ENCODE peak calls at places on chromosomes 5 and 9, in eight cellular contexts. One of them, this sample, is unnamed.

GRCh38 chr5:107365355-107366109 is 305.2 kb downstream of the EFNA5 start:
- DNase-seq in A549: peak; percentile 79
- DNase-seq in ovary: no peak
- DNase-seq in suprapubic skin: no peak
- DNase-seq in upper lobe of left lung: no peak
- DNase-seq in sigmoid colon: no peak
- DNase-seq in HepG2: no peak
- DNase-seq in H1: no peak
- DNase-seq in this sample: no peak

GRCh38 chr5:151694035-151694485 is 7.3 kb upstream of the SPARC start:
- DNase-seq in A549: peak; percentile 16
- DNase-seq in ovary: no peak
- DNase-seq in suprapubic skin: no peak
- DNase-seq in upper lobe of left lung: no peak
- DNase-seq in sigmoid colon: no peak
- DNase-seq in HepG2: peak; percentile 97
- DNase-seq in H1: no peak
- DNase-seq in this sample: no peak

GRCh38 chr5:150780180-150780692 is 1.7 kb downstream of the SMIM3 start:
- DNase-seq in A549: no peak
- DNase-seq in ovary: no peak
- DNase-seq in suprapubic skin: no peak
- DNase-seq in upper lobe of left lung: peak; percentile 61
- DNase-seq in sigmoid colon: peak; percentile 90
- DNase-seq in HepG2: no peak
- DNase-seq in H1: no peak
- DNase-seq in this sample: no peak

GRCh38 chr9:133119039-133119438 is 2.0 kb downstream of the RALGDS start:
- DNase-seq in A549: no peak
- DNase-seq in ovary: no peak
- DNase-seq in suprapubic skin: peak; percentile 87
- DNase-seq in upper lobe of left lung: no peak
- DNase-seq in sigmoid colon: peak; percentile 84
- DNase-seq in HepG2: no peak
- DNase-seq in H1: no peak
- DNase-seq in this sample: no peak

GRCh38 chr9:71098801-71099200 is 22.6 kb downstream of the TRPM3 start:
- DNase-seq in A549: no peak
- DNase-seq in ovary: no peak
- DNase-seq in suprapubic skin: no peak
- DNase-seq in upper lobe of left lung: no peak
- DNase-seq in sigmoid colon: no peak
- DNase-seq in HepG2: no peak
- DNase-seq in H1: no peak
- DNase-seq in this sample: no peak

GRCh38 chr5:56359809-56360685 is 126.9 kb upstream of the ANKRD55 start:
- DNase-seq in A549: no peak
- DNase-seq in ovary: no peak
- DNase-seq in suprapubic skin: no peak
- DNase-seq in upper lobe of left lung: no peak
- DNase-seq in sigmoid colon: no peak
- DNase-seq in HepG2: peak; percentile 35
- DNase-seq in H1: no peak
- DNase-seq in this sample: no peak

GRCh38 chr5:160467555-160468418 is 46.1 kb downstream of the PTTG1 start:
- DNase-seq in A549: peak; percentile 18
- DNase-seq in ovary: peak; percentile 37
- DNase-seq in suprapubic skin: peak; percentile 79
- DNase-seq in upper lobe of left lung: peak; percentile 82
- DNase-seq in sigmoid colon: peak; percentile 81
- DNase-seq in HepG2: peak; percentile 97
- DNase-seq in H1: peak; percentile 63
- DNase-seq in this sample: peak; percentile 44

GRCh38 chr5:137572042-137572695 is 73.0 kb upstream of the SPOCK1 start:
- DNase-seq in A549: no peak
- DNase-seq in ovary: no peak
- DNase-seq in suprapubic skin: no peak
- DNase-seq in upper lobe of left lung: no peak
- DNase-seq in sigmoid colon: no peak
- DNase-seq in HepG2: no peak
- DNase-seq in H1: no peak
- DNase-seq in this sample: no peak

GRCh38 chr9:131017067-131017466 is 8.1 kb downstream of the LAMC3 start:
- DNase-seq in A549: no peak
- DNase-seq in ovary: no peak
- DNase-seq in suprapubic skin: peak; percentile 83
- DNase-seq in upper lobe of left lung: no peak
- DNase-seq in sigmoid colon: no peak
- DNase-seq in HepG2: no peak
- DNase-seq in H1: no peak
- DNase-seq in this sample: no peak

GRCh38 chr9:127531676-127532075 is 80.4 kb downstream of the LRSAM1 start:
- DNase-seq in A549: no peak
- DNase-seq in ovary: no peak
- DNase-seq in suprapubic skin: no peak
- DNase-seq in upper lobe of left lung: no peak
- DNase-seq in sigmoid colon: no peak
- DNase-seq in HepG2: no peak
- DNase-seq in H1: no peak
- DNase-seq in this sample: no peak

GRCh38 chr5:6674421-6674820 is 38.8 kb upstream of the TENT4A start:
- DNase-seq in A549: no peak
- DNase-seq in ovary: no peak
- DNase-seq in suprapubic skin: no peak
- DNase-seq in upper lobe of left lung: no peak
- DNase-seq in sigmoid colon: no peak
- DNase-seq in HepG2: no peak
- DNase-seq in H1: no peak
- DNase-seq in this sample: no peak

GRCh38 chr9:83936523-83936922 is 15.3 kb upstream of the KIF27 start:
- DNase-seq in A549: no peak
- DNase-seq in ovary: no peak
- DNase-seq in suprapubic skin: no peak
- DNase-seq in upper lobe of left lung: no peak
- DNase-seq in sigmoid colon: no peak
- DNase-seq in HepG2: no peak
- DNase-seq in H1: peak; percentile 7
- DNase-seq in this sample: no peak

GRCh38 chr5:55030676-55031445 is 6.8 kb downstream of the GZMK start:
- DNase-seq in A549: no peak
- DNase-seq in ovary: no peak
- DNase-seq in suprapubic skin: no peak
- DNase-seq in upper lobe of left lung: no peak
- DNase-seq in sigmoid colon: no peak
- DNase-seq in HepG2: no peak
- DNase-seq in H1: no peak
- DNase-seq in this sample: no peak

GRCh38 chr9:136936645-136937170 is 7.8 kb downstream of the FBXW5 start:
- DNase-seq in A549: no peak
- DNase-seq in ovary: no peak
- DNase-seq in suprapubic skin: no peak
- DNase-seq in upper lobe of left lung: no peak
- DNase-seq in sigmoid colon: no peak
- DNase-seq in HepG2: no peak
- DNase-seq in H1: no peak
- DNase-seq in this sample: no peak

GRCh38 chr9:116494815-116495634 is 192.1 kb upstream of the TRIM32 start:
- DNase-seq in A549: peak; percentile 32
- DNase-seq in ovary: no peak
- DNase-seq in suprapubic skin: no peak
- DNase-seq in upper lobe of left lung: peak; percentile 24
- DNase-seq in sigmoid colon: no peak
- DNase-seq in HepG2: peak; percentile 26
- DNase-seq in H1: peak; percentile 74
- DNase-seq in this sample: no peak

GRCh38 chr5:31954091-31954490 is 220.0 kb downstream of the GOLPH3 start:
- DNase-seq in A549: no peak
- DNase-seq in ovary: no peak
- DNase-seq in suprapubic skin: no peak
- DNase-seq in upper lobe of left lung: no peak
- DNase-seq in sigmoid colon: no peak
- DNase-seq in HepG2: no peak
- DNase-seq in H1: no peak
- DNase-seq in this sample: no peak

GRCh38 chr5:55226934-55227737 is at the start of gene MCIDAS:
- DNase-seq in A549: peak; percentile 84
- DNase-seq in ovary: peak; percentile 57
- DNase-seq in suprapubic skin: peak; percentile 63
- DNase-seq in upper lobe of left lung: no peak
- DNase-seq in sigmoid colon: no peak
- DNase-seq in HepG2: no peak
- DNase-seq in H1: peak; percentile 86
- DNase-seq in this sample: no peak

GRCh38 chr9:114433086-114433485 is 45.3 kb upstream of the AKNA start:
- DNase-seq in A549: no peak
- DNase-seq in ovary: peak; percentile 15
- DNase-seq in suprapubic skin: no peak
- DNase-seq in upper lobe of left lung: no peak
- DNase-seq in sigmoid colon: no peak
- DNase-seq in HepG2: no peak
- DNase-seq in H1: no peak
- DNase-seq in this sample: no peak

GRCh38 chr9:77016111-77016525 is 3.3 kb upstream of the FOXB2 start:
- DNase-seq in A549: no peak
- DNase-seq in ovary: no peak
- DNase-seq in suprapubic skin: no peak
- DNase-seq in upper lobe of left lung: no peak
- DNase-seq in sigmoid colon: no peak
- DNase-seq in HepG2: no peak
- DNase-seq in H1: peak; percentile 74
- DNase-seq in this sample: no peak

GRCh38 chr5:77316871-77317661 is 106.6 kb downstream of the PDE8B start:
- DNase-seq in A549: no peak
- DNase-seq in ovary: no peak
- DNase-seq in suprapubic skin: no peak
- DNase-seq in upper lobe of left lung: no peak
- DNase-seq in sigmoid colon: no peak
- DNase-seq in HepG2: no peak
- DNase-seq in H1: no peak
- DNase-seq in this sample: no peak
- TF ChIP-seq EP300 in A549: no peak
- TF ChIP-seq EP300 in ovary: no peak
- TF ChIP-seq EP300 in suprapubic skin: no peak
- TF ChIP-seq EP300 in upper lobe of left lung: no peak
- TF ChIP-seq EP300 in sigmoid colon: no peak
- TF ChIP-seq EP300 in HepG2: no peak
- TF ChIP-seq EP300 in H1: no peak
- TF ChIP-seq EP300 in this sample: no peak

GRCh38 chr9:97846347-97846746 is 6.7 kb upstream of the FOXE1 start:
- DNase-seq in A549: no peak
- DNase-seq in ovary: no peak
- DNase-seq in suprapubic skin: no peak
- DNase-seq in upper lobe of left lung: no peak
- DNase-seq in sigmoid colon: no peak
- DNase-seq in HepG2: no peak
- DNase-seq in H1: no peak
- DNase-seq in this sample: no peak

GRCh38 chr9:97845763-97846162 is 7.3 kb upstream of the FOXE1 start:
- DNase-seq in A549: peak; percentile 20
- DNase-seq in ovary: no peak
- DNase-seq in suprapubic skin: no peak
- DNase-seq in upper lobe of left lung: no peak
- DNase-seq in sigmoid colon: no peak
- DNase-seq in HepG2: no peak
- DNase-seq in H1: no peak
- DNase-seq in this sample: no peak

GRCh38 chr9:97840521-97840920 is 12.5 kb upstream of the FOXE1 start:
- DNase-seq in A549: no peak
- DNase-seq in ovary: no peak
- DNase-seq in suprapubic skin: no peak
- DNase-seq in upper lobe of left lung: no peak
- DNase-seq in sigmoid colon: no peak
- DNase-seq in HepG2: no peak
- DNase-seq in H1: no peak
- DNase-seq in this sample: no peak

GRCh38 chr9:97845130-97845529 is 7.9 kb upstream of the FOXE1 start:
- DNase-seq in A549: no peak
- DNase-seq in ovary: no peak
- DNase-seq in suprapubic skin: no peak
- DNase-seq in upper lobe of left lung: no peak
- DNase-seq in sigmoid colon: no peak
- DNase-seq in HepG2: no peak
- DNase-seq in H1: no peak
- DNase-seq in this sample: no peak

GRCh38 chr9:97842960-97843359 is 10.1 kb upstream of the FOXE1 start:
- DNase-seq in A549: no peak
- DNase-seq in ovary: no peak
- DNase-seq in suprapubic skin: no peak
- DNase-seq in upper lobe of left lung: no peak
- DNase-seq in sigmoid colon: no peak
- DNase-seq in HepG2: no peak
- DNase-seq in H1: no peak
- DNase-seq in this sample: no peak
- TF ChIP-seq EP300 in A549: no peak
- TF ChIP-seq EP300 in ovary: no peak
- TF ChIP-seq EP300 in suprapubic skin: no peak
- TF ChIP-seq EP300 in upper lobe of left lung: no peak
- TF ChIP-seq EP300 in sigmoid colon: no peak
- TF ChIP-seq EP300 in HepG2: no peak
- TF ChIP-seq EP300 in H1: no peak
- TF ChIP-seq EP300 in this sample: no peak

GRCh38 chr5:98639258-98639657 is 134.2 kb upstream of the RGMB start:
- DNase-seq in A549: no peak
- DNase-seq in ovary: no peak
- DNase-seq in suprapubic skin: no peak
- DNase-seq in upper lobe of left lung: no peak
- DNase-seq in sigmoid colon: no peak
- DNase-seq in HepG2: no peak
- DNase-seq in H1: no peak
- DNase-seq in this sample: no peak
- TF ChIP-seq EP300 in A549: no peak
- TF ChIP-seq EP300 in ovary: no peak
- TF ChIP-seq EP300 in suprapubic skin: no peak
- TF ChIP-seq EP300 in upper lobe of left lung: no peak
- TF ChIP-seq EP300 in sigmoid colon: no peak
- TF ChIP-seq EP300 in HepG2: no peak
- TF ChIP-seq EP300 in H1: no peak
- TF ChIP-seq EP300 in this sample: no peak

GRCh38 chr5:174798411-174798930 is 74.1 kb downstream of the MSX2 start:
- DNase-seq in A549: no peak
- DNase-seq in ovary: no peak
- DNase-seq in suprapubic skin: no peak
- DNase-seq in upper lobe of left lung: no peak
- DNase-seq in sigmoid colon: no peak
- DNase-seq in HepG2: no peak
- DNase-seq in H1: no peak
- DNase-seq in this sample: no peak

GRCh38 chr5:174796711-174797192 is 72.4 kb downstream of the MSX2 start:
- DNase-seq in A549: no peak
- DNase-seq in ovary: no peak
- DNase-seq in suprapubic skin: no peak
- DNase-seq in upper lobe of left lung: no peak
- DNase-seq in sigmoid colon: no peak
- DNase-seq in HepG2: no peak
- DNase-seq in H1: no peak
- DNase-seq in this sample: no peak

GRCh38 chr5:174793684-174794328 is 69.4 kb downstream of the MSX2 start:
- DNase-seq in A549: peak; percentile 17
- DNase-seq in ovary: peak; percentile 49
- DNase-seq in suprapubic skin: peak; percentile 67
- DNase-seq in upper lobe of left lung: peak; percentile 26
- DNase-seq in sigmoid colon: peak; percentile 74
- DNase-seq in HepG2: peak; percentile 18
- DNase-seq in H1: peak; percentile 92
- DNase-seq in this sample: peak; percentile 55

GRCh38 chr5:174793076-174793475 is 68.7 kb downstream of the MSX2 start:
- DNase-seq in A549: no peak
- DNase-seq in ovary: no peak
- DNase-seq in suprapubic skin: no peak
- DNase-seq in upper lobe of left lung: no peak
- DNase-seq in sigmoid colon: no peak
- DNase-seq in HepG2: no peak
- DNase-seq in H1: no peak
- DNase-seq in this sample: no peak

GRCh38 chr5:174794941-174795672 is 70.7 kb downstream of the MSX2 start:
- DNase-seq in A549: no peak
- DNase-seq in ovary: no peak
- DNase-seq in suprapubic skin: no peak
- DNase-seq in upper lobe of left lung: no peak
- DNase-seq in sigmoid colon: no peak
- DNase-seq in HepG2: no peak
- DNase-seq in H1: no peak
- DNase-seq in this sample: no peak
- TF ChIP-seq EP300 in A549: no peak
- TF ChIP-seq EP300 in ovary: no peak
- TF ChIP-seq EP300 in suprapubic skin: no peak
- TF ChIP-seq EP300 in upper lobe of left lung: no peak
- TF ChIP-seq EP300 in sigmoid colon: no peak
- TF ChIP-seq EP300 in HepG2: no peak
- TF ChIP-seq EP300 in H1: no peak
- TF ChIP-seq EP300 in this sample: no peak

This sample was measured in tibial nerve.